ENCODE peak calls at places on chromosomes 2 and 18, in ten cellular contexts. E is Calu3; M is activated T-helper 9 cell treated with anti-CD3 and anti-CD28 coated beads, Interleukin-2, amount 50 U/mL, for 16 hours; N is NCI-H1417; J is stimulated activated CD8-positive, alpha-beta memory T cell treated with anti-CD3 and anti-CD28 coated beads, Interleukin-15, amount 100 ng/mL, for 48 hours; T is fibroblast of the conjunctiva; B is H4; I is occipital lobe; S is T-helper 9 cell; R is activated CD4-positive, alpha-beta T cell treated with anti-CD3 and anti-CD28 coated beads, Interleukin-2, amount 50 U/mL, for 1 hour. Z is an unnamed sample.

GRCh38 chr2:28311660-28312249 is 80.9 kb upstream of the FOSL2 start:
- DNase-seq in E (no peak), M (no peak), N (no peak), J (no peak), T (no peak), B (no peak), I (no peak), S (no peak), R (no peak), Z (no peak)

GRCh38 chr18:35162995-35163394 is 77.8 kb upstream of the ZNF397 start:
- DNase-seq in E (no peak), M (no peak), N (no peak), J (no peak), T (no peak), B (no peak), I (no peak), S (no peak), R (no peak), Z (no peak)

GRCh38 chr2:224324604-224325003 is 77.3 kb downstream of the FAM124B start:
- DNase-seq in E (no peak), M (no peak), N (no peak), J (no peak), T (no peak), B (no peak), I (no peak), S (no peak), R (no peak), Z (no peak)

GRCh38 chr2:204274991-204275390 is 270.3 kb upstream of the PARD3B start:
- DNase-seq in E (no peak), M (no peak), N (no peak), J (no peak), T (no peak), B (no peak), I (peak), S (no peak), R (no peak), Z (no peak)

GRCh38 chr18:24054130-24054529 is 39.6 kb downstream of the TTC39C start:
- DNase-seq in E (no peak), M (no peak), N (no peak), J (peak), T (no peak), B (peak), I (no peak), S (no peak), R (peak), Z (no peak)

GRCh38 chr2:36178384-36178783 is 177.2 kb upstream of the CRIM1 start:
- DNase-seq in E (no peak), M (no peak), N (no peak), J (no peak), T (no peak), B (no peak), I (no peak), S (no peak), R (no peak), Z (no peak)

GRCh38 chr2:237235383-237236095 is 149.8 kb downstream of the COPS8 start:
- DNase-seq in E (no peak), M (no peak), N (no peak), J (no peak), T (peak), B (peak), I (no peak), S (no peak), R (no peak), Z (no peak)

GRCh38 chr2:39492095-39492590 is 55.1 kb upstream of the MAP4K3 start:
- DNase-seq in E (peak), M (no peak), N (peak), J (no peak), T (peak), B (peak), I (no peak), S (no peak), R (no peak), Z (no peak)

GRCh38 chr2:28276807-28277206 is 115.9 kb upstream of the FOSL2 start:
- DNase-seq in E (no peak), M (no peak), N (peak), J (no peak), T (no peak), B (no peak), I (no peak), S (no peak), R (no peak), Z (no peak)

GRCh38 chr2:37984589-37984988 is 59.5 kb downstream of the RMDN2 start:
- DNase-seq in E (no peak), M (no peak), N (no peak), J (no peak), T (peak), B (peak), I (no peak), S (no peak), R (no peak), Z (no peak)

GRCh38 chr18:32349728-32350395 is 120.8 kb downstream of the GAREM1 start:
- DNase-seq in E (peak), M (no peak), N (peak), J (no peak), T (peak), B (peak), I (peak), S (no peak), R (no peak), Z (no peak)

GRCh38 chr2:148720501-148720998 is 76.0 kb downstream of the EPC2 start:
- DNase-seq in E (no peak), M (no peak), N (no peak), J (no peak), T (peak), B (no peak), I (peak), S (no peak), R (no peak), Z (peak)

GRCh38 chr2:219916261-219916660 is 288.8 kb downstream of the SLC4A3 start:
- DNase-seq in E (no peak), M (no peak), N (no peak), J (no peak), T (no peak), B (no peak), I (no peak), S (no peak), R (no peak), Z (no peak)

GRCh38 chr18:50397023-50397422 is 22.2 kb downstream of the SKA1 start:
- DNase-seq in E (no peak), M (no peak), N (no peak), J (no peak), T (peak), B (no peak), I (no peak), S (no peak), R (no peak), Z (no peak)

GRCh38 chr2:143482316-143482715 is 353.1 kb downstream of the ARHGAP15 start:
- DNase-seq in E (no peak), M (no peak), N (no peak), J (no peak), T (no peak), B (no peak), I (no peak), S (no peak), R (no peak), Z (no peak)

Z was measured in NCI-H2081 treated with DMSO at 0.1 percent for 48 hours.